ENCODE peak calls at places on chromosomes 7 and 10, in six cellular contexts. R, U, D, W, A and N are unnamed samples.

GRCh38 chr7:93860261-93860660 is 30.3 kb downstream of the TFPI2 start:
- DNase-seq in D (no peak), U (no peak), A (no peak), W (no peak), R (no peak), N (no peak)

GRCh38 chr10:88032566-88032965 is 169.1 kb downstream of the PTEN start:
- DNase-seq in D (no peak), A (no peak), R (peak; percentile 86), U (no peak), W (no peak), N (no peak)

GRCh38 chr7:100839361-100839760 is 12.0 kb upstream of the EPHB4 start:
- DNase-seq in W (no peak), R (no peak), U (no peak), D (no peak), A (no peak), N (no peak)

GRCh38 chr10:50304655-50305054 is 53.3 kb upstream of the ASAH2 start:
- DNase-seq in A (no peak), D (peak; percentile 19), U (no peak), W (no peak), R (no peak), N (no peak)

GRCh38 chr10:11823989-11824346 is 812 bp downstream of the PROSER2 start:
- DNase-seq in A (no peak), D (no peak), R (peak; percentile 15), W (no peak), U (no peak), N (no peak)

GRCh38 chr10:116210588-116211346 is 62.2 kb downstream of the GFRA1 start:
- DNase-seq in D (no peak), W (no peak), R (peak; percentile 6), U (no peak), A (no peak), N (no peak)

GRCh38 chr7:44534501-44534900 is 6.6 kb downstream of the NPC1L1 start:
- DNase-seq in R (no peak), D (peak; percentile 61), U (peak; percentile 65), A (peak; percentile 82), W (peak; percentile 73), N (peak; percentile 23)

GRCh38 chr10:101301111-101301731 is 52.7 kb upstream of the BTRC start:
- DNase-seq in A (peak; percentile 66), D (no peak), U (peak; percentile 67), W (peak; percentile 69), R (peak; percentile 44), N (no peak)

GRCh38 chr10:118569241-118569881 is 26.1 kb downstream of the PRLHR start:
- DNase-seq in W (no peak), D (no peak), R (peak; percentile 27), U (no peak), A (no peak), N (no peak)

GRCh38 chr10:14787938-14788337 is 13.2 kb upstream of the FAM107B start:
- DNase-seq in U (no peak), A (no peak), R (no peak), W (no peak), D (no peak), N (no peak)

GRCh38 chr10:97517778-97518561 is 19.2 kb downstream of the UBTD1 start:
- DNase-seq in D (no peak), A (no peak), W (peak; percentile 38), U (no peak), R (no peak), N (no peak)

GRCh38 chr10:5293691-5294550 is 70.8 kb upstream of the UCN3 start:
- DNase-seq in U (peak; percentile 73), D (peak; percentile 76), W (peak; percentile 83), R (peak; percentile 33), A (peak; percentile 91), N (peak; percentile 69)
- TF ChIP-seq CTCF in U (peak; percentile 53), D (peak; percentile 45), W (no peak), R (peak; percentile 32), A (peak; percentile 77), N (peak; percentile 66)

DNA sequence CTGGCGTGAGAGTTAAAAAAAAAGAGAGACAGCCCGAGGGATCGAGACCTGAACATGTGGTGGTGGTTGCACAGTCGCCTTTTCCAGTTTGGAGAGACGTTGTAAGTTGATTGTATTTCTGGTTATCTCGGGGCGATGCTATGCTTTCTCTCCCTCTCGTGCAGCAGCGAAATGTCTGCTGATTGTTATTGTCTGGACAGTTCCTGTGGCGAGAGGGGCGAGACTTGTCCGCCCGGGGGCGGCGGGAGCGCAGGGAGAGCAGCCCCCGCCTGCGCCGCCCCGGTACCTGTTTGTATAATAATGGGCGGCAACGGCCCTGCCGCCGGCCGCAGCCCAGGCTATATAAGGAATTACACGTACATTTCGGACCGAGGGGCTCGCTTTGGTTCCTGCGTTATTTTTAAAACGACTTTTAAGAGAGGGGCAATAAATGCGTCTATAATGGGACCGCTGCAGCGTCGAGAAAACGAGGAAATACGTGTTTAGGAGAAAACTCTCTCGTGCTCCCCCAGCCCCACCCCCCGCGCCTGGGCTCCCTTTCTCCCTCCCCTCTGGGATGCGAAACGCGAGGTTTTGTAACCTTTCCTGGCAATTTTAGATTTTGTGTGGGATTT is 1.7 kb downstream of the ZEB1 start:
- DNase-seq in W (peak; percentile 55), A (peak; percentile 70), U (peak; percentile 60), D (peak; percentile 47), R (peak; percentile 59), N (no peak)
- TF ChIP-seq CTCF in W (no peak), A (peak; percentile 15), U (no peak), D (no peak), R (no peak), N (no peak)

GRCh38 chr7:41603985-41604384 is 98.9 kb downstream of the INHBA start:
- DNase-seq in A (no peak), R (no peak), W (no peak), U (no peak), D (no peak), N (no peak)

GRCh38 chr7:41599760-41600159 is 103.1 kb downstream of the INHBA start:
- DNase-seq in A (peak; percentile 56), D (peak; percentile 26), W (peak; percentile 22), U (no peak), R (no peak), N (no peak)
- TF ChIP-seq CTCF in A (peak; percentile 70), D (peak; percentile 20), W (peak; percentile 56), U (no peak), R (no peak), N (peak; percentile 27)

GRCh38 chr10:19629559-19629958 is 186.7 kb upstream of the PLXDC2 start:
- DNase-seq in W (no peak), D (peak; percentile 4), U (peak; percentile 64), A (peak; percentile 85), R (peak; percentile 67), N (no peak)
- TF ChIP-seq CTCF in W (no peak), D (no peak), U (no peak), A (peak; percentile 30), R (peak; percentile 39), N (no peak)

GRCh38 chr10:31606841-31607240 is 287.8 kb downstream of the ZEB1 start:
- DNase-seq in A (no peak), U (no peak), R (peak; percentile 35), W (no peak), D (no peak), N (no peak)

GRCh38 chr10:31607481-31607880 is 288.5 kb downstream of the ZEB1 start:
- DNase-seq in R (no peak), U (no peak), W (no peak), A (no peak), D (no peak), N (no peak)

GRCh38 chr10:31604646-31605170 is 285.7 kb downstream of the ZEB1 start:
- DNase-seq in D (no peak), R (no peak), U (no peak), W (no peak), A (no peak), N (no peak)

GRCh38 chr10:31605426-31605825 is 286.4 kb downstream of the ZEB1 start:
- DNase-seq in W (no peak), R (no peak), A (no peak), U (no peak), D (no peak), N (no peak)

GRCh38 chr10:31605846-31606543 is 287.0 kb downstream of the ZEB1 start:
- DNase-seq in D (no peak), R (no peak), A (no peak), W (no peak), U (no peak), N (no peak)
- TF ChIP-seq CTCF in D (no peak), R (no peak), A (no peak), W (no peak), U (no peak), N (no peak)

DNA sequence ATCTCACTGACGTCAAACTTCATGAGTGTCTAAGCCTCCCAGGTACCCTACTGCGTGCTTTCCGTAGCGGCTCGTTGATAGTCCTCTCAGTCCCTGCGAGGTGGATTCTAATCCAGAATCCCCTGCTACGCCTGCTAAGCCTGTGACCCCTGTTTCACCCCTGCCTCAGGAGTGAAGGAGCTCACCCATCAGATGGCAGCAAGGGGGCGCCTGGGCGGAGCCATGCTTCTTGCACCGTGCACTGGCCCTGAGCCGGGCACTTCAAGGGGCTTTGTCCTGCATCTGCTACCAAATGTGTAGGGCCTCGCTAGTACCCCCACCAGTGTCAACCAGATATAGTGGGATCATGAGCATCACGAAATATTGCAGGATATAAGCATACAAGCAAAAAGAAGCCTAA is 918 bp upstream of the STRA8 start:
- DNase-seq in W (no peak), U (no peak), R (no peak), D (peak; percentile 17), A (peak; percentile 26), N (no peak)
- TF ChIP-seq CTCF in W (no peak), U (no peak), R (no peak), D (no peak), A (peak; percentile 38), N (no peak)

GRCh38 chr7:98758157-98758556 is 111.7 kb downstream of the TMEM130 start:
- DNase-seq in U (no peak), D (no peak), W (no peak), R (no peak), A (no peak), N (no peak)
- TF ChIP-seq CTCF in U (no peak), D (no peak), W (no peak), R (no peak), A (no peak), N (no peak)

GRCh38 chr7:26399309-26399610 is 107.6 kb downstream of the SNX10 start:
- DNase-seq in W (peak; percentile 61), A (peak; percentile 59), D (peak; percentile 41), R (peak; percentile 2), U (no peak), N (no peak)
- TF ChIP-seq CTCF in W (no peak), A (peak; percentile 24), D (peak; percentile 18), R (no peak), U (peak; percentile 9), N (peak; percentile 47)